ENCODE peak calls at places on chromosomes 11 and 22, in seven cellular contexts. X is OCI-LY7, E is lung, V is SJCRH30, P is mucosa of descending colon, B is IMR-90, F is kidney. J is an unnamed sample.

GRCh38 chr11:6006395-6006794 is 351 bp downstream of the OR56A4 start:
- DNase-seq in X (no peak), E (no peak), V (no peak), P (no peak), B (no peak), F (no peak), J (no peak)

GRCh38 chr11:16969010-16970004 is 44.9 kb downstream of the PLEKHA7 start:
- DNase-seq in X (no peak), E (no peak), V (no peak), P (peak; percentile 35), B (no peak), F (no peak), J (no peak)

GRCh38 chr11:69890476-69890875 is 71.3 kb upstream of the FGF3 start:
- DNase-seq in X (no peak), E (no peak), V (no peak), P (no peak), B (no peak), F (peak; percentile 63), J (no peak)

GRCh38 chr11:79236541-79236971 is 204.3 kb downstream of the TENM4 start:
- DNase-seq in X (no peak), E (no peak), V (peak; percentile 43), P (no peak), B (peak; percentile 99), F (no peak), J (no peak)

GRCh38 chr22:40853961-40854360 is 2.5 kb downstream of the ST13 start:
- DNase-seq in X (peak; percentile 19), E (no peak), V (no peak), P (no peak), B (no peak), F (no peak), J (peak; percentile 2)

GRCh38 chr11:11524436-11525038 is 97.3 kb downstream of the GALNT18 start:
- DNase-seq in X (no peak), E (no peak), V (no peak), P (no peak), B (peak; percentile 22), F (no peak), J (no peak)

GRCh38 chr11:45089845-45090499 is 56.5 kb upstream of the PRDM11 start:
- DNase-seq in X (peak; percentile 37), E (no peak), V (no peak), P (no peak), B (peak; percentile 37), F (peak; percentile 37), J (no peak)

GRCh38 chr11:124101722-124102121 is 13.5 kb upstream of the VWA5A start:
- DNase-seq in X (no peak), E (no peak), V (no peak), P (no peak), B (no peak), F (no peak), J (no peak)

GRCh38 chr11:103494491-103494890 is 385.3 kb downstream of the DYNC2H1 start:
- DNase-seq in X (no peak), E (no peak), V (no peak), P (no peak), B (no peak), F (no peak), J (no peak)

GRCh38 chr11:120565436-120566155 is 54.0 kb downstream of the GRIK4 start:
- DNase-seq in X (no peak), E (no peak), V (no peak), P (no peak), B (no peak), F (no peak), J (no peak)

GRCh38 chr11:110490886-110491285 is 61.1 kb downstream of the FDX1 start:
- DNase-seq in X (no peak), E (no peak), V (no peak), P (no peak), B (peak; percentile 80), F (no peak), J (no peak)

GRCh38 chr11:60625262-60625661 is 74.2 kb upstream of the MS4A8 start:
- DNase-seq in X (peak; percentile 39), E (no peak), V (peak; percentile 33), P (peak; percentile 54), B (peak; percentile 23), F (no peak), J (peak; percentile 52)

GRCh38 chr11:56140151-56140661 is at the start of gene OR8J3:
- DNase-seq in X (no peak), E (no peak), V (no peak), P (no peak), B (no peak), F (no peak), J (no peak)

GRCh38 chr11:2825886-2826678 is 59.5 kb downstream of the CDKN1C start:
- DNase-seq in X (no peak), E (peak; percentile 76), V (peak; percentile 52), P (peak; percentile 37), B (peak; percentile 95), F (peak; percentile 90), J (peak; percentile 61)

GRCh38 chr11:118924591-118925585 is 838 bp downstream of the BCL9L start:
- DNase-seq in X (peak; percentile 72), E (no peak), V (peak; percentile 57), P (peak; percentile 73), B (peak; percentile 33), F (peak; percentile 83), J (peak; percentile 59)

GRCh38 chr22:21726650-21727049 is 8.9 kb downstream of the YPEL1 start:
- DNase-seq in X (peak; percentile 79), E (no peak), V (peak; percentile 54), P (no peak), B (no peak), F (no peak), J (no peak)

GRCh38 chr22:49565516-49565855 is 262.2 kb downstream of the BRD1 start:
- DNase-seq in X (no peak), E (no peak), V (no peak), P (no peak), B (no peak), F (peak; percentile 33), J (no peak)

GRCh38 chr11:2374456-2375201 is 2.5 kb upstream of the CD81 start:
- DNase-seq in X (no peak), E (no peak), V (no peak), P (no peak), B (no peak), F (peak; percentile 70), J (no peak)

GRCh38 chr11:69816671-69817070 is 2.5 kb downstream of the FGF3 start:
- DNase-seq in X (no peak), E (no peak), V (no peak), P (no peak), B (no peak), F (no peak), J (no peak)

GRCh38 chr11:25377466-25377865 is 880.6 kb downstream of the LUZP2 start:
- DNase-seq in X (no peak), E (no peak), V (no peak), P (no peak), B (no peak), F (no peak), J (no peak)

GRCh38 chr11:68398870-68399865 is 61.4 kb upstream of the PPP6R3 start:
- DNase-seq in X (no peak), E (no peak), V (no peak), P (no peak), B (no peak), F (no peak), J (no peak)

GRCh38 chr11:123536690-123537437 is 106.8 kb downstream of the GRAMD1B start:
- DNase-seq in X (no peak), E (no peak), V (no peak), P (peak; percentile 24), B (no peak), F (no peak), J (no peak)

GRCh38 chr11:115982666-115983065 is 478.5 kb upstream of the CADM1 start:
- DNase-seq in X (no peak), E (no peak), V (no peak), P (no peak), B (no peak), F (no peak), J (no peak)

GRCh38 chr22:42883970-42884369 is 26.9 kb upstream of the ARFGAP3 start:
- DNase-seq in X (no peak), E (no peak), V (no peak), P (no peak), B (no peak), F (no peak), J (no peak)

GRCh38 chr22:42887114-42887513 is 30.0 kb upstream of the ARFGAP3 start:
- DNase-seq in X (no peak), E (no peak), V (no peak), P (no peak), B (no peak), F (no peak), J (no peak)

GRCh38 chr22:42884616-42885375 is 27.7 kb upstream of the ARFGAP3 start:
- DNase-seq in X (no peak), E (no peak), V (no peak), P (no peak), B (no peak), F (no peak), J (no peak)

GRCh38 chr22:42883121-42883520 is 26.0 kb upstream of the ARFGAP3 start:
- DNase-seq in X (no peak), E (no peak), V (no peak), P (no peak), B (no peak), F (no peak), J (no peak)

DNA sequence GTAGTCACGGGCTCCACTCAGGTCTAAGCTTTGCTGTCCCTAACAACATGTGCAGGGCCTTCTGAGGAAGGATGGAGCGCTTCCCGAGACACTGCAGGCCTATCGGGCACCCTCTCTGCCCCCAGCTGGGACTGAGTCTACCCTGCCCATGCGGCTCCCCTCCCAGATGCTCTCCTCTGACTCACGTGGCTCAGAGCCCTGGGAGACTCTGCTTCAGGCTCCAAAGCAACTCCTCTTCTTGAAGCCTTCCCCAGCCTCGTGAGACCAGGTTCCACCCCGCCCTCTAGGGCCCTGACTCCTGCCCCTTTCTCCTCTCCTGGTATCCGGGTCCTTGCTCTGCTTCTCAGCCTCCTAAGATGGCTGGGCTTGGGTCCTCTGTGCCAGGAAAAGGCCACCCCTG is 28.4 kb upstream of the ARFGAP3 start:
- DNase-seq in X (no peak), E (no peak), V (no peak), P (no peak), B (no peak), F (no peak), J (no peak)
- H3K4me1 ChIP-seq in X (peaks cover 9% of the 10 kb centered on the region), E (peaks cover 14% of the 10 kb centered on the region), V (peaks cover 27% of the 10 kb centered on the region), P (peaks cover 5% of the 10 kb centered on the region), B (no peaks in the 10 kb centered on the region), F (peaks cover 13% of the 10 kb centered on the region), J (no peaks in the 10 kb centered on the region)

GRCh38 chr11:77148963-77149715 is 21.1 kb downstream of the MYO7A start:
- DNase-seq in X (no peak), E (no peak), V (no peak), P (no peak), B (no peak), F (peak; percentile 63), J (no peak)
- H3K4me1 ChIP-seq in X (no peaks in the 10 kb centered on the region), E (peaks cover 3% of the 10 kb centered on the region), V (peaks cover 33% of the 10 kb centered on the region), P (peaks cover 4% of the 10 kb centered on the region), B (no peaks in the 10 kb centered on the region), F (peaks cover 12% of the 10 kb centered on the region), J (no peaks in the 10 kb centered on the region)

GRCh38 chr11:88043149-88043548 is 132.1 kb downstream of the RAB38 start:
- DNase-seq in X (no peak), E (no peak), V (no peak), P (no peak), B (no peak), F (no peak), J (peak; percentile 15)
- H3K4me1 ChIP-seq in X (no peaks in the 10 kb centered on the region), E (no peaks in the 10 kb centered on the region), V (no peaks in the 10 kb centered on the region), P (no peaks in the 10 kb centered on the region), B (no peaks in the 10 kb centered on the region), F (no peaks in the 10 kb centered on the region), J (no peaks in the 10 kb centered on the region)

DNA sequence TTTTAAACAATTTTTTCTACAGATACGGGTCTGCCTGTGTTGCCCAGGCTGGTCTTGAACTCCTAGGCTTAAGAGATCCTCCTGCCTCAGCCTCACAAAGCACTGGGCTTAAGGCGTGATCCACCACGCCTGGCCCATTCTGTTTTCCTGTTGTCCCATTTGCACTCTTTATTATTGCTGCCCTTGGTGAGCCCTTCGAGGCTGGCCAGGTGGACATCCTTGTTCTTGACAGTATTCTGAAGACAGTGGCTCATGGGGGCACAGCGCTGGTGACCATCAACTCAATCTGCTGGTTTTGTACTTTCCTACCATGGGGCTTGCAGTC is 35.6 kb downstream of the TBC1D22A start:
- DNase-seq in X (no peak), E (no peak), V (no peak), P (no peak), B (no peak), F (no peak), J (no peak)
- H3K4me1 ChIP-seq in X (peaks cover 7% of the 10 kb centered on the region), E (peaks cover 4% of the 10 kb centered on the region), V (peaks cover 4% of the 10 kb centered on the region), P (no peaks in the 10 kb centered on the region), B (peaks cover 6% of the 10 kb centered on the region), F (peaks cover 14% of the 10 kb centered on the region), J (peaks cover 9% of the 10 kb centered on the region)

J was measured in endothelial cell of umbilical vein.